ENCODE peak calls at places on chromosomes 13 and 19, in four cellular contexts. R is small intestine, Y is stomach, G is Peyer's patch. U is an unnamed sample. For H3K27me3 and H3K4me1, the result is how much of the 10 kb centered on the place peaks cover.

GRCh38 chr19:8578642-8579265 is 1.5 kb upstream of the MYO1F start:
- DNase-seq in R (peak), Y (peak), G (peak), U (peak)

GRCh38 chr19:15498910-15499309 is 9.4 kb upstream of the CYP4F22 start:
- DNase-seq in R (no peak), Y (no peak), G (no peak), U (no peak)

GRCh38 chr19:57825501-57825900 is 4.6 kb upstream of the ZNF587B start:
- DNase-seq in R (no peak), Y (no peak), G (no peak), U (no peak)

GRCh38 chr19:12996542-12997094 is 1.3 kb downstream of the NFIX start:
- DNase-seq in R (no peak), Y (peak), G (no peak), U (peak)

GRCh38 chr13:112887151-112887550 is 81.9 kb upstream of the MCF2L start:
- DNase-seq in R (no peak), Y (no peak), G (no peak), U (peak)

GRCh38 chr13:74070065-74070464 is 64.1 kb downstream of the KLF12 start:
- DNase-seq in R (peak), Y (no peak), G (peak), U (no peak)

GRCh38 chr13:48576448-48576993 is 43.6 kb upstream of the RCBTB2 start:
- DNase-seq in R (no peak), Y (no peak), G (no peak), U (no peak)

GRCh38 chr19:19074172-19074905 is 10.5 kb downstream of the SLC25A42 start:
- DNase-seq in R (peak), Y (no peak), G (no peak), U (no peak)

GRCh38 chr19:4304509-4305252 is at the start of gene FSD1:
- DNase-seq in R (no peak), Y (no peak), G (peak), U (peak)

GRCh38 chr19:34481861-34482379 is 362 bp downstream of the WTIP start:
- DNase-seq in R (no peak), Y (no peak), G (no peak), U (no peak)

GRCh38 chr13:76168661-76169060 is 532.5 kb downstream of the LMO7 start:
- DNase-seq in R (no peak), Y (no peak), G (no peak), U (no peak)

GRCh38 chr19:6590458-6591319 is at the start of gene CD70:
- DNase-seq in R (no peak), Y (no peak), G (peak), U (no peak)

GRCh38 chr13:19967619-19968018 is 9.1 kb downstream of the ZMYM2 start:
- DNase-seq in R (no peak), Y (no peak), G (no peak), U (no peak)

GRCh38 chr19:46134527-46134926 is 10.0 kb upstream of the IGFL3 start:
- DNase-seq in R (no peak), Y (no peak), G (no peak), U (no peak)

GRCh38 chr19:3075605-3076431 is 13.5 kb upstream of the TLE5 start:
- DNase-seq in R (peak), Y (peak), G (peak), U (peak)

GRCh38 chr13:113781571-113781970 is 22.5 kb downstream of the TMEM255B start:
- DNase-seq in R (no peak), Y (no peak), G (no peak), U (no peak)

GRCh38 chr13:100301418-100301817 is 212.5 kb downstream of the PCCA start:
- DNase-seq in R (peak), Y (no peak), G (no peak), U (no peak)

GRCh38 chr13:102195566-102196462 is 206.0 kb downstream of the FGF14 start:
- DNase-seq in R (no peak), Y (no peak), G (no peak), U (no peak)

GRCh38 chr13:98581971-98582702 is 5.2 kb upstream of the STK24 start:
- DNase-seq in R (no peak), Y (no peak), G (no peak), U (no peak)

DNA sequence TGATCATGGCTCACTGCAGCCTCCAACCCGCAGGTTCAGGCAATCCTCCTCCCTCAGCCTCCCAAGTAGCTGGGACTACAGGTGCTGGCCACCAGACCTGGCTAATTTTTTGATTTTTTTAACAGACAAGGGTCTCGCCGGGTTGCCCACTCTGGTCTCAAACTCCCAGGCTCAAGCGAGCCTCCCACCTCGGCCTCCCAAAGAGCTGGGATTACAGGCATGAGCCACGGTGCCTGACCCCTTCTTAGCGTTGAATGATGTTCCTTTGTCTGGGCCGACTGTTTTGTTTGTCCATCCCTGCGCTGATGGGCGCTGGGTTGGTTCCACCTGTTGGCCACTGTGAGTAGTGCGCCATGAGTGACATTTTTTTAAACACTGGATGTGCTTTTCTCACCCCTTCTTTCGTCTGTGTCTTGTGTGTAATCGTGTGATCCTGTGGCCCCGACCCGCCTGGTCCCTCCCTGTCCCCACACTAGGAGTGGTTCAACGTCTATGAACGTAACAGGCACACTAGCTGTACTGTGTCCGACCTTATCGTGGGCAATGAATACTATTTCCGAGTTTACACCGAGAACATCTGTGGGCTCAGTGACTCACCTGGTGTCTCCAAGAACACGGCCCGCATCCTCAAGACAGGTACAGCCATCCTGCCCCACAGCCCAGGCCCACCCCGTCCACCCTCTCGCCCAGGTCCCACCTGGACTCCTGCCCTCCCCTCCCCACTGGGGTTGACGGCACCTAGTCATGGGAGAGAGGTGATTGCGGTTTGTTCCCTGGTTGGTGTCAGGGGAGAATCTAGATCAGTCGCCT is 15.0 kb upstream of the EMC10 start:
- DNase-seq in R (peak), Y (peak), G (peak), U (no peak)
- H3K27me3 ChIP-seq in R (under half), Y (under half), G (under half), U (under half)

GRCh38 chr13:57925250-57925649 is 293.7 kb downstream of the PCDH17 start:
- DNase-seq in R (no peak), Y (no peak), G (no peak), U (no peak)
- H3K4me1 ChIP-seq in R (under half), Y (under half), G (under half), U (under half)

GRCh38 chr19:50723735-50724521 is 764 bp downstream of the CLEC11A start:
- DNase-seq in R (no peak), Y (no peak), G (no peak), U (no peak)

GRCh38 chr19:50728084-50728737 is 5.0 kb downstream of the CLEC11A start:
- DNase-seq in R (no peak), Y (peak), G (peak), U (peak)

GRCh38 chr19:50724522-50725217 is 1.5 kb downstream of the CLEC11A start:
- DNase-seq in R (peak), Y (peak), G (peak), U (peak)

GRCh38 chr19:50725218-50725931 is 2.2 kb downstream of the CLEC11A start:
- DNase-seq in R (no peak), Y (no peak), G (no peak), U (no peak)

DNA sequence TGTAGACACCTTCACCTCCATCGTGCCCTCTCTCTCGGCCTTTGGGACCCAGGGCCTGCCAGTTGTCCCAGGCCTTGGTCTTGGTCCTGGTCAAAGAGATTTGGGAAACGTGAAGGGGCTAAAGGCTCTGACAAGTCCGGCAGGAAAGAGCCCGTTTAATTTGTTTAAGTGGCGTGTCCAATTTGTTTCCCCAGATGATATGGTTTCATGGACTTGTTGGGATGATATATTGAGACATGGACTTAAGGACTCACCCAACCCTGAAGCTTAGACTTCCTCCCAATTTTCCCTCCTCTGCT is 2.7 kb downstream of the CLEC11A start:
- DNase-seq in R (no peak), Y (no peak), G (no peak), U (no peak)
- H3K4me3 ChIP-seq in R (no peak), Y (peak), G (peak), U (peak)

GRCh38 chr13:94232956-94233355 is 246.5 kb downstream of the DCT start:
- DNase-seq in R (no peak), Y (no peak), G (no peak), U (no peak)

GRCh38 chr13:94234766-94235165 is 244.7 kb downstream of the DCT start:
- DNase-seq in R (no peak), Y (no peak), G (no peak), U (no peak)

GRCh38 chr13:94233401-94233800 is 246.1 kb downstream of the DCT start:
- DNase-seq in R (no peak), Y (no peak), G (no peak), U (no peak)

GRCh38 chr13:94232161-94232560 is 247.3 kb downstream of the DCT start:
- DNase-seq in R (no peak), Y (no peak), G (no peak), U (no peak)

GRCh38 chr13:94233831-94234230 is 245.7 kb downstream of the DCT start:
- DNase-seq in R (no peak), Y (no peak), G (no peak), U (no peak)
- H3K27me3 ChIP-seq in R (under half), Y (under half), G (under half), U (under half)

U was measured in pancreas.